ENCODE peak calls at places on chromosomes 11 and 22, in five cellular contexts. One of them, this sample, is unnamed.

GRCh38 chr11:75022759-75023396 is 34.1 kb downstream of the NEU3 start:
- DNase-seq in right cardiac atrium: peak; percentile 87
- DNase-seq in right lobe of liver: peak; percentile 81
- DNase-seq in astrocyte of the spinal cord: peak; percentile 84
- DNase-seq in A549: peak; percentile 86
- DNase-seq in this sample: peak; percentile 86

GRCh38 chr22:41525450-41526225 is 18.6 kb downstream of the POLR3H start:
- DNase-seq in A549: no peak
- DNase-seq in right lobe of liver: peak; percentile 74
- DNase-seq in astrocyte of the spinal cord: no peak
- DNase-seq in right cardiac atrium: no peak
- DNase-seq in this sample: peak; percentile 72

GRCh38 chr11:76614471-76615183 is 55.9 kb downstream of the LRRC32 start:
- DNase-seq in right lobe of liver: peak; percentile 37
- DNase-seq in right cardiac atrium: peak; percentile 91
- DNase-seq in A549: no peak
- DNase-seq in astrocyte of the spinal cord: peak; percentile 45
- DNase-seq in this sample: peak; percentile 92

GRCh38 chr11:70137383-70137782 is 59.3 kb downstream of the ANO1 start:
- DNase-seq in right lobe of liver: no peak
- DNase-seq in A549: no peak
- DNase-seq in astrocyte of the spinal cord: no peak
- DNase-seq in right cardiac atrium: no peak
- DNase-seq in this sample: no peak

GRCh38 chr11:78931891-78932290 is 357.2 kb upstream of the NARS2 start:
- DNase-seq in A549: no peak
- DNase-seq in astrocyte of the spinal cord: no peak
- DNase-seq in right lobe of liver: no peak
- DNase-seq in right cardiac atrium: no peak
- DNase-seq in this sample: no peak

GRCh38 chr11:47144541-47144940 is 32.1 kb downstream of the ARFGAP2 start:
- DNase-seq in A549: no peak
- DNase-seq in astrocyte of the spinal cord: no peak
- DNase-seq in right lobe of liver: no peak
- DNase-seq in right cardiac atrium: no peak
- DNase-seq in this sample: no peak

GRCh38 chr11:82811369-82811768 is 77.7 kb upstream of the FAM181B start:
- DNase-seq in right lobe of liver: no peak
- DNase-seq in right cardiac atrium: no peak
- DNase-seq in astrocyte of the spinal cord: no peak
- DNase-seq in A549: no peak
- DNase-seq in this sample: no peak

GRCh38 chr11:134233729-134234179 is 9.3 kb downstream of the VPS26B start:
- DNase-seq in A549: no peak
- DNase-seq in right lobe of liver: no peak
- DNase-seq in right cardiac atrium: no peak
- DNase-seq in astrocyte of the spinal cord: no peak
- DNase-seq in this sample: no peak

GRCh38 chr11:77270921-77271320 is 30.6 kb downstream of the GDPD4 start:
- DNase-seq in astrocyte of the spinal cord: no peak
- DNase-seq in A549: no peak
- DNase-seq in right lobe of liver: no peak
- DNase-seq in right cardiac atrium: no peak
- DNase-seq in this sample: no peak

GRCh38 chr11:3799143-3799542 is 1.8 kb upstream of the NUP98 start:
- DNase-seq in right cardiac atrium: no peak
- DNase-seq in astrocyte of the spinal cord: no peak
- DNase-seq in right lobe of liver: no peak
- DNase-seq in A549: no peak
- DNase-seq in this sample: peak; percentile 17

GRCh38 chr11:106238704-106239360 is 161.4 kb downstream of the AASDHPPT start:
- DNase-seq in right cardiac atrium: no peak
- DNase-seq in right lobe of liver: no peak
- DNase-seq in astrocyte of the spinal cord: no peak
- DNase-seq in A549: no peak
- DNase-seq in this sample: no peak

GRCh38 chr11:132111781-132112380 is 741.5 kb downstream of the NTM start:
- DNase-seq in right lobe of liver: no peak
- DNase-seq in A549: no peak
- DNase-seq in right cardiac atrium: no peak
- DNase-seq in astrocyte of the spinal cord: peak; percentile 94
- DNase-seq in this sample: no peak

GRCh38 chr11:130707217-130707616 is 209.1 kb downstream of the SNX19 start:
- DNase-seq in astrocyte of the spinal cord: no peak
- DNase-seq in A549: no peak
- DNase-seq in right cardiac atrium: no peak
- DNase-seq in right lobe of liver: no peak
- DNase-seq in this sample: no peak

GRCh38 chr11:20162824-20163777 is 2.8 kb upstream of the DBX1 start:
- DNase-seq in right cardiac atrium: no peak
- DNase-seq in right lobe of liver: no peak
- DNase-seq in astrocyte of the spinal cord: peak; percentile 23
- DNase-seq in A549: no peak
- DNase-seq in this sample: peak; percentile 78
- H3K4me3 ChIP-seq in right cardiac atrium: peak overlapping the region; percentile 29
- H3K4me3 ChIP-seq in right lobe of liver: no peak overlapping the region
- H3K4me3 ChIP-seq in astrocyte of the spinal cord: no peak overlapping the region
- H3K4me3 ChIP-seq in A549: peak overlapping the region; percentile 42
- H3K4me3 ChIP-seq in this sample: peak overlapping the region; percentile 15

DNA sequence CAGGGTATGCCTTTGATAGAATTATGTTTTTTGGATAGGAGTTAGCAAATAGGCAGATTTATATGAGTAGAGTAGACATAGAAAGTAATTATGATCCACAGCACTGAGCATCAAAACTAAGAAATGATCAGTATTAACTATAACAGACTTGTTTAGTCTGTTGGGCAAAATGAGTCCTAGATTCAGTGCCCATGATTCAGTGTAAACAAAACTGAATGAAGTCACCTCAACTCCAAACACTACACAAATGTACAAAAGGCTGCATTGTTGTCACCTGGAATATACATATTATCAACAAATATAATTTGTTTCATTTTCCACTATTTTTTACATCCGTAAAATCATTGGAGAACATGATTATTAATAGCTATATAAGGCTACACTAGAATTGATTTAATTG is 6.7 kb downstream of the UEVLD start:
- DNase-seq in astrocyte of the spinal cord: no peak
- DNase-seq in A549: no peak
- DNase-seq in right cardiac atrium: no peak
- DNase-seq in right lobe of liver: no peak
- DNase-seq in this sample: no peak
- H3K4me3 ChIP-seq in astrocyte of the spinal cord: no peak overlapping the region
- H3K4me3 ChIP-seq in A549: no peak overlapping the region
- H3K4me3 ChIP-seq in right cardiac atrium: no peak overlapping the region
- H3K4me3 ChIP-seq in right lobe of liver: no peak overlapping the region
- H3K4me3 ChIP-seq in this sample: no peak overlapping the region

DNA sequence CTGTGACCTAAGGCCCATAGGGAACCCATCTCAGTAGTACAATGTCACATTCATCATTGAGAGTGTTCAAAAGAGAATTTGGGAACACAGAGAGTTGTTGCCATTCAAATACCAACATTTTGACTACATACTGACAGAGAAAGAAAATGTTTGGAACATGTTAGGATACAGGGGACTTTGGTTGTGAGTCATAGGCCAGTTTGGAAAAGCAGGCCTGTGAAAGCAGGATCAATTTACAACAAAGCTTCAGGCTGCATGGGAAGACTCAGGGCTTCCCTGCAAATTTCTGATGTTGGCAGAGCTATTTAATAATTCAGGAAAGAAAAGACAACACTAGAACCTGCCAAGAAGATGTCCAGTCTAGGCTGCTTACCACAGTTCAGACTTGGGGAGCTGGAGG is 374 bp downstream of the NLRP10 start:
- DNase-seq in right cardiac atrium: no peak
- DNase-seq in A549: no peak
- DNase-seq in astrocyte of the spinal cord: peak; percentile 36
- DNase-seq in right lobe of liver: no peak
- DNase-seq in this sample: no peak
- H3K4me3 ChIP-seq in right cardiac atrium: no peak overlapping the region
- H3K4me3 ChIP-seq in A549: no peak overlapping the region
- H3K4me3 ChIP-seq in astrocyte of the spinal cord: no peak overlapping the region
- H3K4me3 ChIP-seq in right lobe of liver: no peak overlapping the region
- H3K4me3 ChIP-seq in this sample: no peak overlapping the region

DNA sequence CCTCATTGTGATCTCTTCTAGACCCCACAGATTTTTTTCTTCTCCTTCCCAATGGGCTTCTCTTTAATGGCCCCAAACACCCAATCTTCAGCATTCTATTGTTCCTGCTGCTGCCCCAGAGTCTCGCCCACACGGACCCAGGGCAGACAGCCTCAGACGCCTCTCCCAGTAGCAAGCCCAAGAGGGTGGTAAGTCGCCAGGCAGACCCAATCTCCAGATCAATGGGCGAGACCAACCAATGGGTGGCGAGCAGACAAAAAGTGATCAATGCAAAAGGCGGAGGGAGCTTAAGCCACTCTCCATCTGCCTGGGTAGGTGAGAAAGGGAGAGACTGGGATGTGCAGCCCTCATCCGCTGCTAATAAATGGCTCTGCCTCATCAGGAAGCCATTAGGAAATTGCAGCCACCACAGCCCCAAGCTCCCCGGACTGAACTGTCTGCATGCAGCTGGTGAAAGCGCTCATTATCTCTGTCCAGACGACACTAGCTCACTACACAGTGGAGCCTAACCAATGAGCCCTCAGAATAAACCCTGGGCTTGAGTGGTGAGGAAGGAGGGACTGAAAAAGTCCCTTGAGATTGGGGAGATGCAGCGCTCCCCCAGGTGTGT is 81.8 kb downstream of the ETS1 start:
- DNase-seq in astrocyte of the spinal cord: no peak
- DNase-seq in A549: no peak
- DNase-seq in right cardiac atrium: no peak
- DNase-seq in right lobe of liver: no peak
- DNase-seq in this sample: no peak
- H3K4me3 ChIP-seq in astrocyte of the spinal cord: no peak overlapping the region
- H3K4me3 ChIP-seq in A549: no peak overlapping the region
- H3K4me3 ChIP-seq in right cardiac atrium: no peak overlapping the region
- H3K4me3 ChIP-seq in right lobe of liver: no peak overlapping the region
- H3K4me3 ChIP-seq in this sample: no peak overlapping the region

GRCh38 chr11:96013459-96014213 is 89.7 kb upstream of the MTMR2 start:
- DNase-seq in right lobe of liver: no peak
- DNase-seq in A549: no peak
- DNase-seq in right cardiac atrium: no peak
- DNase-seq in astrocyte of the spinal cord: no peak
- DNase-seq in this sample: no peak

GRCh38 chr11:96015911-96016565 is 92.1 kb upstream of the MTMR2 start:
- DNase-seq in right lobe of liver: no peak
- DNase-seq in astrocyte of the spinal cord: no peak
- DNase-seq in A549: no peak
- DNase-seq in right cardiac atrium: no peak
- DNase-seq in this sample: no peak

GRCh38 chr11:96010683-96011082 is 86.8 kb upstream of the MTMR2 start:
- DNase-seq in right lobe of liver: no peak
- DNase-seq in A549: no peak
- DNase-seq in astrocyte of the spinal cord: no peak
- DNase-seq in right cardiac atrium: no peak
- DNase-seq in this sample: no peak

GRCh38 chr11:96014234-96014633 is 90.3 kb upstream of the MTMR2 start:
- DNase-seq in astrocyte of the spinal cord: peak; percentile 65
- DNase-seq in right lobe of liver: no peak
- DNase-seq in A549: peak; percentile 6
- DNase-seq in right cardiac atrium: no peak
- DNase-seq in this sample: no peak

GRCh38 chr11:96012086-96012824 is 88.3 kb upstream of the MTMR2 start:
- DNase-seq in right lobe of liver: no peak
- DNase-seq in astrocyte of the spinal cord: peak; percentile 87
- DNase-seq in right cardiac atrium: no peak
- DNase-seq in A549: peak; percentile 51
- DNase-seq in this sample: peak; percentile 64
- H3K4me3 ChIP-seq in right lobe of liver: no peak overlapping the region
- H3K4me3 ChIP-seq in astrocyte of the spinal cord: no peak overlapping the region
- H3K4me3 ChIP-seq in right cardiac atrium: no peak overlapping the region
- H3K4me3 ChIP-seq in A549: no peak overlapping the region
- H3K4me3 ChIP-seq in this sample: no peak overlapping the region

GRCh38 chr11:65643971-65644370 is 6.1 kb downstream of the SIPA1 start:
- DNase-seq in A549: no peak
- DNase-seq in right cardiac atrium: no peak
- DNase-seq in right lobe of liver: no peak
- DNase-seq in astrocyte of the spinal cord: no peak
- DNase-seq in this sample: no peak

GRCh38 chr11:65646921-65647701 is 9.2 kb downstream of the SIPA1 start:
- DNase-seq in A549: peak; percentile 67
- DNase-seq in right cardiac atrium: peak; percentile 78
- DNase-seq in astrocyte of the spinal cord: peak; percentile 25
- DNase-seq in right lobe of liver: peak; percentile 84
- DNase-seq in this sample: no peak

GRCh38 chr11:65645710-65646109 is 7.8 kb downstream of the SIPA1 start:
- DNase-seq in right cardiac atrium: no peak
- DNase-seq in A549: no peak
- DNase-seq in astrocyte of the spinal cord: peak; percentile 42
- DNase-seq in right lobe of liver: no peak
- DNase-seq in this sample: no peak

GRCh38 chr11:65646288-65646734 is 8.4 kb downstream of the SIPA1 start:
- DNase-seq in right lobe of liver: no peak
- DNase-seq in astrocyte of the spinal cord: no peak
- DNase-seq in A549: no peak
- DNase-seq in right cardiac atrium: peak; percentile 54
- DNase-seq in this sample: no peak

GRCh38 chr11:65644837-65645236 is 6.9 kb downstream of the SIPA1 start:
- DNase-seq in astrocyte of the spinal cord: no peak
- DNase-seq in right cardiac atrium: no peak
- DNase-seq in right lobe of liver: no peak
- DNase-seq in A549: no peak
- DNase-seq in this sample: no peak
- H3K4me3 ChIP-seq in astrocyte of the spinal cord: no peak overlapping the region
- H3K4me3 ChIP-seq in right cardiac atrium: no peak overlapping the region
- H3K4me3 ChIP-seq in right lobe of liver: no peak overlapping the region
- H3K4me3 ChIP-seq in A549: no peak overlapping the region
- H3K4me3 ChIP-seq in this sample: no peak overlapping the region

GRCh38 chr22:26658161-26658560 is 773 bp downstream of the MIAT start:
- DNase-seq in right cardiac atrium: no peak
- DNase-seq in astrocyte of the spinal cord: no peak
- DNase-seq in right lobe of liver: no peak
- DNase-seq in A549: no peak
- DNase-seq in this sample: no peak
- H3K4me3 ChIP-seq in right cardiac atrium: peak overlapping the region; percentile 26
- H3K4me3 ChIP-seq in astrocyte of the spinal cord: peak overlapping the region; percentile 16
- H3K4me3 ChIP-seq in right lobe of liver: no peak overlapping the region
- H3K4me3 ChIP-seq in A549: peak overlapping the region; percentile 50
- H3K4me3 ChIP-seq in this sample: no peak overlapping the region

This sample was measured in aorta.